ENCODE peak calls at places on chromosomes 2 and 18, in five cellular contexts. U is Daoy, E is sciatic nerve, S is NCI-H1092, R is fibroblast of mammary gland. T is an unnamed sample.

GRCh38 chr2:56449449-56449860 is 265.7 kb downstream of the CCDC85A start:
- DNase-seq in U (no peak), E (no peak), S (no peak), R (no peak), T (no peak)

GRCh38 chr18:29241199-29241598 is 1064.3 kb upstream of the CDH2 start:
- DNase-seq in U (no peak), E (no peak), S (no peak), R (peak), T (no peak)

GRCh38 chr2:240259201-240259923 is 118.9 kb upstream of the OTOS start:
- DNase-seq in U (no peak), E (no peak), S (no peak), R (no peak), T (no peak)

GRCh38 chr2:128274218-128274617 is 44.5 kb downstream of the HS6ST1 start:
- DNase-seq in U (no peak), E (no peak), S (no peak), R (no peak), T (no peak)

GRCh38 chr18:63160172-63160995 is 159.2 kb downstream of the BCL2 start:
- DNase-seq in U (no peak), E (no peak), S (no peak), R (no peak), T (no peak)

GRCh38 chr2:173448938-173449471 is 94.3 kb downstream of the CDCA7 start:
- DNase-seq in U (peak), E (peak), S (peak), R (peak), T (peak)

GRCh38 chr2:173264603-173265366 is 89.9 kb upstream of the CDCA7 start:
- DNase-seq in U (no peak), E (no peak), S (no peak), R (no peak), T (peak)

GRCh38 chr2:168583710-168584521 is 127.8 kb downstream of the CERS6 start:
- DNase-seq in U (peak), E (no peak), S (no peak), R (peak), T (no peak)

GRCh38 chr18:9848170-9848854 is 37.5 kb upstream of the TXNDC2 start:
- DNase-seq in U (no peak), E (no peak), S (no peak), R (no peak), T (no peak)

GRCh38 chr2:3636586-3637310 is 21.3 kb upstream of the ALLC start:
- DNase-seq in U (no peak), E (peak), S (no peak), R (no peak), T (no peak)

GRCh38 chr2:183665403-183665802 is 541.2 kb downstream of the NUP35 start:
- DNase-seq in U (no peak), E (no peak), S (peak), R (no peak), T (no peak)